ENCODE peak calls at places on chromosomes 3 and 15, in four cellular contexts. K is Calu3; L is stimulated activated CD8-positive, alpha-beta memory T cell treated with anti-CD3 and anti-CD28 coated beads, Interleukin-2, amount 100 ng/mL, for 1 hour; Y is stimulated activated CD4-positive, alpha-beta T cell treated with anti-CD3 and anti-CD28 coated beads, Interleukin-12 subunit alpha, Interleukin-12 subunit beta, amount 100 ng/mL, for 48 hours. C is an unnamed sample.

GRCh38 chr3:88231207-88231606 is 81.4 kb downstream of the C3orf38 start:
- DNase-seq in K (peak; percentile 68), Y (no peak), L (no peak), C (no peak)

GRCh38 chr3:188299713-188300112 is 145.8 kb downstream of the LPP start:
- DNase-seq in L (no peak), Y (no peak), K (no peak), C (no peak)

GRCh38 chr3:185317674-185318073 is 45.3 kb upstream of the MAP3K13 start:
- DNase-seq in Y (no peak), K (no peak), L (no peak), C (no peak)

GRCh38 chr15:26974120-26974780 is 3.3 kb downstream of the GABRG3 start:
- DNase-seq in K (no peak), L (no peak), Y (no peak), C (no peak)

GRCh38 chr15:63094495-63094931 is 27.1 kb upstream of the LACTB start:
- DNase-seq in L (no peak), Y (no peak), K (no peak), C (peak; percentile 23)

GRCh38 chr3:119401502-119402440 is 61.6 kb downstream of the TMEM39A start:
- DNase-seq in Y (no peak), K (no peak), L (no peak), C (no peak)

GRCh38 chr3:171269557-171269956 is 190.6 kb downstream of the TNIK start:
- DNase-seq in K (no peak), L (no peak), Y (no peak), C (no peak)

GRCh38 chr15:69893863-69894262 is 203.9 kb downstream of the TLE3 start:
- DNase-seq in L (no peak), Y (no peak), K (no peak), C (peak; percentile 10)

GRCh38 chr15:90082140-90082713 is 20.0 kb downstream of the IDH2 start:
- DNase-seq in K (no peak), L (no peak), Y (no peak), C (no peak)

GRCh38 chr3:129317014-129317771 is 38.5 kb downstream of the HMCES start:
- DNase-seq in L (no peak), Y (no peak), K (no peak), C (no peak)